ENCODE peak calls at places on chromosomes 5 and 9, in eight cellular contexts. J, Y, M, D, S, C, P and O are unnamed samples.

GRCh38 chr9:124392855-124393460 is 22.3 kb downstream of the PSMB7 start:
- DNase-seq in J (peak; percentile 44), Y (peak; percentile 55), M (peak; percentile 74), D (no peak), S (no peak), C (no peak), P (no peak), O (peak; percentile 80)

GRCh38 chr9:111096051-111096450 is 57.8 kb upstream of the LPAR1 start:
- DNase-seq in J (no peak), Y (no peak), M (no peak), D (no peak), S (no peak), C (no peak), P (no peak), O (no peak)

GRCh38 chr9:16744386-16744785 is 126.1 kb downstream of the BNC2 start:
- DNase-seq in J (no peak), Y (no peak), M (no peak), D (no peak), S (no peak), C (no peak), P (no peak), O (no peak)

GRCh38 chr5:142014911-142015584 is 2.2 kb upstream of the GNPDA1 start:
- DNase-seq in J (peak; percentile 79), Y (no peak), M (peak; percentile 66), D (peak; percentile 41), S (no peak), C (no peak), P (no peak), O (no peak)

GRCh38 chr9:115946530-115946929 is 207.1 kb upstream of the PAPPA start:
- DNase-seq in J (no peak), Y (no peak), M (no peak), D (no peak), S (no peak), C (no peak), P (no peak), O (no peak)

GRCh38 chr5:153699035-153699434 is 208.6 kb downstream of the GRIA1 start:
- DNase-seq in J (no peak), Y (no peak), M (no peak), D (no peak), S (no peak), C (no peak), P (no peak), O (no peak)

GRCh38 chr9:30075451-30076199 is 2308.8 kb upstream of the ACO1 start:
- DNase-seq in J (no peak), Y (no peak), M (peak; percentile 8), D (no peak), S (no peak), C (no peak), P (no peak), O (no peak)

GRCh38 chr5:141832131-141832530 is 46.1 kb downstream of the PCDH1 start:
- DNase-seq in J (no peak), Y (no peak), M (no peak), D (no peak), S (no peak), C (no peak), P (no peak), O (no peak)

GRCh38 chr9:31089822-31090221 is 1294.6 kb upstream of the ACO1 start:
- DNase-seq in J (no peak), Y (no peak), M (peak; percentile 82), D (no peak), S (no peak), C (no peak), P (no peak), O (no peak)